ENCODE peak calls at places on chromosomes 13 and 19, in ten cellular contexts. One of them, this sample, is unnamed.

GRCh38 chr13:99614465-99614885 is 113.2 kb downstream of the TM9SF2 start:
- DNase-seq in A549: peak; percentile 50
- DNase-seq in AG10803: no peak
- DNase-seq in dorsolateral prefrontal cortex: no peak
- DNase-seq in mucosa of descending colon: peak; percentile 22
- DNase-seq in lower lobe of right lung: no peak
- DNase-seq in tibial nerve: no peak
- DNase-seq in AG04449: no peak
- DNase-seq in GM06990: no peak
- DNase-seq in cardiac muscle cell: no peak
- DNase-seq in this sample: peak; percentile 5

GRCh38 chr19:29255006-29255405 is 42.1 kb upstream of the UQCRFS1 start:
- DNase-seq in cardiac muscle cell: no peak
- DNase-seq in lower lobe of right lung: no peak
- DNase-seq in GM06990: no peak
- DNase-seq in AG04449: no peak
- DNase-seq in tibial nerve: no peak
- DNase-seq in A549: no peak
- DNase-seq in dorsolateral prefrontal cortex: no peak
- DNase-seq in AG10803: no peak
- DNase-seq in mucosa of descending colon: no peak
- DNase-seq in this sample: no peak

GRCh38 chr19:48090281-48090802 is 20.3 kb downstream of the PLA2G4C start:
- DNase-seq in tibial nerve: no peak
- DNase-seq in A549: no peak
- DNase-seq in cardiac muscle cell: no peak
- DNase-seq in dorsolateral prefrontal cortex: no peak
- DNase-seq in AG10803: peak; percentile 80
- DNase-seq in GM06990: no peak
- DNase-seq in mucosa of descending colon: peak; percentile 40
- DNase-seq in lower lobe of right lung: no peak
- DNase-seq in AG04449: no peak
- DNase-seq in this sample: no peak

GRCh38 chr13:23871616-23872220 is 17.5 kb downstream of the MIPEP start:
- DNase-seq in AG04449: no peak
- DNase-seq in mucosa of descending colon: no peak
- DNase-seq in AG10803: peak; percentile 60
- DNase-seq in tibial nerve: no peak
- DNase-seq in dorsolateral prefrontal cortex: no peak
- DNase-seq in cardiac muscle cell: peak; percentile 20
- DNase-seq in lower lobe of right lung: no peak
- DNase-seq in GM06990: no peak
- DNase-seq in A549: no peak
- DNase-seq in this sample: peak; percentile 66

GRCh38 chr19:50844296-50844935 is 10.3 kb upstream of the KLK3 start:
- DNase-seq in AG10803: no peak
- DNase-seq in A549: no peak
- DNase-seq in dorsolateral prefrontal cortex: no peak
- DNase-seq in lower lobe of right lung: no peak
- DNase-seq in AG04449: no peak
- DNase-seq in mucosa of descending colon: no peak
- DNase-seq in cardiac muscle cell: no peak
- DNase-seq in tibial nerve: no peak
- DNase-seq in GM06990: no peak
- DNase-seq in this sample: no peak

GRCh38 chr19:13051581-13052165 is 51.0 kb downstream of the LYL1 start:
- DNase-seq in A549: no peak
- DNase-seq in mucosa of descending colon: peak; percentile 83
- DNase-seq in GM06990: no peak
- DNase-seq in cardiac muscle cell: peak; percentile 87
- DNase-seq in AG10803: no peak
- DNase-seq in tibial nerve: peak; percentile 56
- DNase-seq in AG04449: no peak
- DNase-seq in lower lobe of right lung: peak; percentile 90
- DNase-seq in dorsolateral prefrontal cortex: no peak
- DNase-seq in this sample: no peak

GRCh38 chr19:58568731-58569130 is 4.4 kb downstream of the MZF1 start:
- DNase-seq in A549: no peak
- DNase-seq in tibial nerve: peak; percentile 6
- DNase-seq in GM06990: no peak
- DNase-seq in mucosa of descending colon: peak; percentile 2
- DNase-seq in AG04449: no peak
- DNase-seq in cardiac muscle cell: no peak
- DNase-seq in lower lobe of right lung: no peak
- DNase-seq in AG10803: no peak
- DNase-seq in dorsolateral prefrontal cortex: no peak
- DNase-seq in this sample: no peak

GRCh38 chr13:109740121-109740520 is 46.3 kb downstream of the IRS2 start:
- DNase-seq in tibial nerve: no peak
- DNase-seq in cardiac muscle cell: no peak
- DNase-seq in AG04449: no peak
- DNase-seq in A549: no peak
- DNase-seq in AG10803: no peak
- DNase-seq in mucosa of descending colon: no peak
- DNase-seq in dorsolateral prefrontal cortex: no peak
- DNase-seq in lower lobe of right lung: no peak
- DNase-seq in GM06990: no peak
- DNase-seq in this sample: no peak

GRCh38 chr19:13055213-13056051 is 47.2 kb downstream of the LYL1 start:
- DNase-seq in AG04449: peak; percentile 76
- DNase-seq in mucosa of descending colon: no peak
- DNase-seq in lower lobe of right lung: peak; percentile 73
- DNase-seq in dorsolateral prefrontal cortex: no peak
- DNase-seq in tibial nerve: peak; percentile 83
- DNase-seq in AG10803: peak; percentile 97
- DNase-seq in GM06990: no peak
- DNase-seq in cardiac muscle cell: no peak
- DNase-seq in A549: no peak
- DNase-seq in this sample: peak; percentile 96

GRCh38 chr13:83716121-83716520 is 166.2 kb downstream of the SLITRK1 start:
- DNase-seq in mucosa of descending colon: no peak
- DNase-seq in lower lobe of right lung: no peak
- DNase-seq in cardiac muscle cell: no peak
- DNase-seq in tibial nerve: no peak
- DNase-seq in GM06990: no peak
- DNase-seq in A549: no peak
- DNase-seq in AG04449: no peak
- DNase-seq in dorsolateral prefrontal cortex: no peak
- DNase-seq in AG10803: peak; percentile 16
- DNase-seq in this sample: no peak

GRCh38 chr19:28998974-28999373 is 214.0 kb downstream of the UQCRFS1 start:
- DNase-seq in mucosa of descending colon: no peak
- DNase-seq in lower lobe of right lung: no peak
- DNase-seq in AG10803: no peak
- DNase-seq in dorsolateral prefrontal cortex: no peak
- DNase-seq in A549: no peak
- DNase-seq in GM06990: no peak
- DNase-seq in tibial nerve: no peak
- DNase-seq in AG04449: no peak
- DNase-seq in cardiac muscle cell: no peak
- DNase-seq in this sample: no peak

GRCh38 chr13:27341616-27342015 is 71.0 kb downstream of the RASL11A start:
- DNase-seq in AG04449: no peak
- DNase-seq in GM06990: no peak
- DNase-seq in A549: no peak
- DNase-seq in tibial nerve: no peak
- DNase-seq in lower lobe of right lung: no peak
- DNase-seq in cardiac muscle cell: no peak
- DNase-seq in AG10803: no peak
- DNase-seq in dorsolateral prefrontal cortex: no peak
- DNase-seq in mucosa of descending colon: no peak
- DNase-seq in this sample: no peak

GRCh38 chr13:27338207-27338606 is 67.6 kb downstream of the RASL11A start:
- DNase-seq in AG04449: no peak
- DNase-seq in cardiac muscle cell: no peak
- DNase-seq in A549: no peak
- DNase-seq in tibial nerve: no peak
- DNase-seq in GM06990: no peak
- DNase-seq in mucosa of descending colon: no peak
- DNase-seq in lower lobe of right lung: no peak
- DNase-seq in dorsolateral prefrontal cortex: no peak
- DNase-seq in AG10803: no peak
- DNase-seq in this sample: no peak

GRCh38 chr13:27339299-27339698 is 68.7 kb downstream of the RASL11A start:
- DNase-seq in mucosa of descending colon: peak; percentile 68
- DNase-seq in GM06990: no peak
- DNase-seq in lower lobe of right lung: no peak
- DNase-seq in dorsolateral prefrontal cortex: no peak
- DNase-seq in cardiac muscle cell: peak; percentile 54
- DNase-seq in AG04449: no peak
- DNase-seq in A549: peak; percentile 37
- DNase-seq in AG10803: peak; percentile 35
- DNase-seq in tibial nerve: no peak
- DNase-seq in this sample: peak; percentile 48

GRCh38 chr13:27336005-27336673 is 65.5 kb downstream of the RASL11A start:
- DNase-seq in lower lobe of right lung: no peak
- DNase-seq in AG04449: no peak
- DNase-seq in tibial nerve: no peak
- DNase-seq in dorsolateral prefrontal cortex: no peak
- DNase-seq in mucosa of descending colon: no peak
- DNase-seq in cardiac muscle cell: no peak
- DNase-seq in GM06990: no peak
- DNase-seq in A549: no peak
- DNase-seq in AG10803: no peak
- DNase-seq in this sample: peak; percentile 61

GRCh38 chr13:27338816-27339215 is 68.2 kb downstream of the RASL11A start:
- DNase-seq in lower lobe of right lung: no peak
- DNase-seq in AG04449: no peak
- DNase-seq in mucosa of descending colon: no peak
- DNase-seq in GM06990: no peak
- DNase-seq in cardiac muscle cell: peak; percentile 25
- DNase-seq in AG10803: no peak
- DNase-seq in tibial nerve: no peak
- DNase-seq in A549: no peak
- DNase-seq in dorsolateral prefrontal cortex: no peak
- DNase-seq in this sample: no peak
- TF ChIP-seq CTCF in lower lobe of right lung: no peak
- TF ChIP-seq CTCF in AG04449: peak; percentile 21
- TF ChIP-seq CTCF in mucosa of descending colon: no peak
- TF ChIP-seq CTCF in GM06990: peak; percentile 55
- TF ChIP-seq CTCF in cardiac muscle cell: no peak
- TF ChIP-seq CTCF in AG10803: peak; percentile 29
- TF ChIP-seq CTCF in tibial nerve: no peak
- TF ChIP-seq CTCF in A549: no peak
- TF ChIP-seq CTCF in dorsolateral prefrontal cortex: no peak
- TF ChIP-seq CTCF in this sample: peak; percentile 43

GRCh38 chr13:42420304-42420703 is 148.4 kb downstream of the AKAP11 start:
- DNase-seq in tibial nerve: no peak
- DNase-seq in lower lobe of right lung: no peak
- DNase-seq in mucosa of descending colon: no peak
- DNase-seq in A549: no peak
- DNase-seq in cardiac muscle cell: no peak
- DNase-seq in dorsolateral prefrontal cortex: no peak
- DNase-seq in AG04449: no peak
- DNase-seq in AG10803: no peak
- DNase-seq in GM06990: peak; percentile 50
- DNase-seq in this sample: no peak

GRCh38 chr13:42417624-42418023 is 145.7 kb downstream of the AKAP11 start:
- DNase-seq in tibial nerve: no peak
- DNase-seq in AG04449: no peak
- DNase-seq in cardiac muscle cell: no peak
- DNase-seq in AG10803: no peak
- DNase-seq in A549: no peak
- DNase-seq in dorsolateral prefrontal cortex: no peak
- DNase-seq in mucosa of descending colon: no peak
- DNase-seq in lower lobe of right lung: no peak
- DNase-seq in GM06990: no peak
- DNase-seq in this sample: no peak

GRCh38 chr13:42424182-42424581 is 149.8 kb upstream of the TNFSF11 start:
- DNase-seq in mucosa of descending colon: no peak
- DNase-seq in cardiac muscle cell: no peak
- DNase-seq in A549: no peak
- DNase-seq in lower lobe of right lung: no peak
- DNase-seq in tibial nerve: no peak
- DNase-seq in AG04449: no peak
- DNase-seq in dorsolateral prefrontal cortex: no peak
- DNase-seq in AG10803: no peak
- DNase-seq in GM06990: no peak
- DNase-seq in this sample: no peak

GRCh38 chr13:42418184-42418583 is 146.2 kb downstream of the AKAP11 start:
- DNase-seq in GM06990: no peak
- DNase-seq in tibial nerve: no peak
- DNase-seq in mucosa of descending colon: no peak
- DNase-seq in A549: no peak
- DNase-seq in AG10803: no peak
- DNase-seq in dorsolateral prefrontal cortex: no peak
- DNase-seq in lower lobe of right lung: no peak
- DNase-seq in AG04449: no peak
- DNase-seq in cardiac muscle cell: no peak
- DNase-seq in this sample: no peak

GRCh38 chr13:42422681-42423080 is 150.7 kb downstream of the AKAP11 start:
- DNase-seq in GM06990: no peak
- DNase-seq in tibial nerve: no peak
- DNase-seq in A549: no peak
- DNase-seq in AG10803: no peak
- DNase-seq in cardiac muscle cell: no peak
- DNase-seq in lower lobe of right lung: no peak
- DNase-seq in AG04449: no peak
- DNase-seq in dorsolateral prefrontal cortex: no peak
- DNase-seq in mucosa of descending colon: no peak
- DNase-seq in this sample: no peak
- H3K4me3 ChIP-seq in GM06990: no peak overlapping the region
- H3K4me3 ChIP-seq in tibial nerve: no peak overlapping the region
- H3K4me3 ChIP-seq in A549: no peak overlapping the region
- H3K4me3 ChIP-seq in AG10803: no peak overlapping the region
- H3K4me3 ChIP-seq in cardiac muscle cell: no peak overlapping the region
- H3K4me3 ChIP-seq in lower lobe of right lung: no peak overlapping the region
- H3K4me3 ChIP-seq in AG04449: no peak overlapping the region
- H3K4me3 ChIP-seq in dorsolateral prefrontal cortex: no peak overlapping the region
- H3K4me3 ChIP-seq in mucosa of descending colon: no peak overlapping the region
- H3K4me3 ChIP-seq in this sample: no peak overlapping the region

DNA sequence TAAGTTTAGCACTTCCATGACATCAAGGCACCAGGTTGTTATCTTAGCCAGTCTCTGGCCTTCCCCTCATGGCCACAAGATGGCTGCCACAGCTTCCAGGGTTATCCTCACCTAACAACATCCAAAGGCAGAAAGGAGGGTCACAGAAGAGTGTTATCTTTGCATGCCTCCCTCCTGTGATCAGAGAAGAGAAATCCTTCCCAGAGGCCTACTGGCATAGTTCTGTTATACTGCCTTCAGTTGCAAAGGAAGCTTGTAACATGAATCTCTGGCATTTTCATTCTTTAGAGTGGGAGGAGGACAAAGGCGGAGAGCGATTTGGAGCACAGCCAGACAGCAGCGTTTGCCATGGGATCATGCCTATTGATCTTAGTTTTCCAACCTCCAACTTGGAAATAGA is 135.6 kb downstream of the DNAJC15 start:
- DNase-seq in dorsolateral prefrontal cortex: no peak
- DNase-seq in lower lobe of right lung: no peak
- DNase-seq in AG04449: no peak
- DNase-seq in mucosa of descending colon: no peak
- DNase-seq in GM06990: no peak
- DNase-seq in tibial nerve: no peak
- DNase-seq in AG10803: peak; percentile 45
- DNase-seq in cardiac muscle cell: no peak
- DNase-seq in A549: no peak
- DNase-seq in this sample: peak; percentile 54
- TF ChIP-seq CTCF in dorsolateral prefrontal cortex: no peak
- TF ChIP-seq CTCF in lower lobe of right lung: no peak
- TF ChIP-seq CTCF in AG04449: peak; percentile 12
- TF ChIP-seq CTCF in mucosa of descending colon: no peak
- TF ChIP-seq CTCF in GM06990: no peak
- TF ChIP-seq CTCF in tibial nerve: no peak
- TF ChIP-seq CTCF in AG10803: peak; percentile 23
- TF ChIP-seq CTCF in cardiac muscle cell: peak; percentile 24
- TF ChIP-seq CTCF in A549: no peak
- TF ChIP-seq CTCF in this sample: peak; percentile 25

GRCh38 chr19:2275588-2276428 is 6.2 kb downstream of the PEAK3 start:
- DNase-seq in dorsolateral prefrontal cortex: no peak
- DNase-seq in cardiac muscle cell: no peak
- DNase-seq in A549: no peak
- DNase-seq in AG04449: no peak
- DNase-seq in tibial nerve: no peak
- DNase-seq in mucosa of descending colon: peak; percentile 63
- DNase-seq in lower lobe of right lung: no peak
- DNase-seq in GM06990: no peak
- DNase-seq in AG10803: no peak
- DNase-seq in this sample: no peak
- H3K4me3 ChIP-seq in dorsolateral prefrontal cortex: no peak overlapping the region
- H3K4me3 ChIP-seq in cardiac muscle cell: no peak overlapping the region
- H3K4me3 ChIP-seq in A549: no peak overlapping the region
- H3K4me3 ChIP-seq in AG04449: no peak overlapping the region
- H3K4me3 ChIP-seq in tibial nerve: no peak overlapping the region
- H3K4me3 ChIP-seq in mucosa of descending colon: no peak overlapping the region
- H3K4me3 ChIP-seq in lower lobe of right lung: no peak overlapping the region
- H3K4me3 ChIP-seq in GM06990: no peak overlapping the region
- H3K4me3 ChIP-seq in AG10803: no peak overlapping the region
- H3K4me3 ChIP-seq in this sample: no peak overlapping the region